ENCODE peak calls at places on chromosomes 4 and X, in six cellular contexts. H is myocyte, P is RWPE1, C is anterior cingulate cortex, G is progenitor cell of endocrine pancreas, N is sciatic nerve. D is an unnamed sample.

GRCh38 chr4:42750091-42750490 is 93.2 kb upstream of the ATP8A1 start:
- DNase-seq in H (no peak), P (no peak), C (no peak), G (no peak), N (no peak), D (no peak)

GRCh38 chr4:2333356-2333841 is 71.5 kb upstream of the MXD4 start:
- DNase-seq in H (no peak), P (no peak), C (no peak), G (no peak), N (no peak), D (no peak)

GRCh38 chr4:8128096-8128856 is 30.3 kb downstream of the ABLIM2 start:
- DNase-seq in H (no peak), P (no peak), C (no peak), G (no peak), N (no peak), D (no peak)

GRCh38 chr4:73729534-73730165 is 10.7 kb upstream of the CXCL8 start:
- DNase-seq in H (peak), P (peak), C (peak), G (peak), N (peak), D (peak)

GRCh38 chr4:14607578-14607977 is 394.7 kb upstream of the CPEB2 start:
- DNase-seq in H (no peak), P (no peak), C (no peak), G (no peak), N (no peak), D (no peak)

GRCh38 chr4:185369729-185370128 is 26.0 kb downstream of the LRP2BP start:
- DNase-seq in H (no peak), P (no peak), C (no peak), G (no peak), N (no peak), D (no peak)

GRCh38 chrX:18448416-18448815 is 23.0 kb downstream of the CDKL5 start:
- DNase-seq in H (peak), P (no peak), C (no peak), G (no peak), N (no peak), D (no peak)

GRCh38 chr4:76696109-76696508 is 201.8 kb downstream of the SOWAHB start:
- DNase-seq in H (no peak), P (no peak), C (no peak), G (peak), N (no peak), D (no peak)

GRCh38 chr4:94507708-94508107 is 56.0 kb downstream of the PDLIM5 start:
- DNase-seq in H (peak), P (peak), C (no peak), G (no peak), N (no peak), D (peak)

GRCh38 chr4:113468165-113469022 is 293.1 kb downstream of the CAMK2D start:
- DNase-seq in H (peak), P (peak), C (peak), G (no peak), N (peak), D (peak)

GRCh38 chrX:112163916-112164315 is 81.3 kb upstream of the TRPC5 start:
- DNase-seq in H (no peak), P (no peak), C (no peak), G (no peak), N (no peak), D (no peak)

GRCh38 chr4:71132486-71132885 is 139.0 kb downstream of the DCK start:
- DNase-seq in H (no peak), P (no peak), C (no peak), G (no peak), N (no peak), D (no peak)

GRCh38 chr4:165905405-165906027 is 32.5 kb downstream of the TLL1 start:
- DNase-seq in H (no peak), P (peak), C (no peak), G (no peak), N (no peak), D (no peak)

GRCh38 chr4:101667348-101667747 is 123.2 kb upstream of the BANK1 start:
- DNase-seq in H (peak), P (no peak), C (no peak), G (no peak), N (no peak), D (no peak)

GRCh38 chr4:53150631-53151488 is 215.0 kb downstream of the SCFD2 start:
- DNase-seq in H (no peak), P (no peak), C (no peak), G (no peak), N (no peak), D (no peak)

GRCh38 chr4:136088231-136088630 is 1444.1 kb downstream of the PCDH18 start:
- DNase-seq in H (no peak), P (no peak), C (no peak), G (no peak), N (no peak), D (no peak)

GRCh38 chrX:27619975-27620374 is 29.8 kb downstream of the DCAF8L2 start:
- DNase-seq in H (no peak), P (no peak), C (no peak), G (no peak), N (no peak), D (no peak)

GRCh38 chrX:13685126-13685763 is 3.7 kb upstream of the RAB9A start:
- DNase-seq in H (no peak), P (peak), C (no peak), G (no peak), N (no peak), D (no peak)

GRCh38 chrX:15334561-15334960 is 762 bp downstream of the PIGA start:
- DNase-seq in H (no peak), P (peak), C (no peak), G (no peak), N (no peak), D (no peak)

GRCh38 chrX:40127052-40127451 is 29.3 kb upstream of the BCOR start:
- DNase-seq in H (peak), P (no peak), C (no peak), G (no peak), N (no peak), D (no peak)

GRCh38 chr4:107837298-107837697 is 12.6 kb downstream of the SGMS2 start:
- DNase-seq in H (no peak), P (no peak), C (no peak), G (no peak), N (no peak), D (no peak)

GRCh38 chrX:74132265-74132664 is 171.7 kb upstream of the ZCCHC13 start:
- DNase-seq in H (no peak), P (no peak), C (no peak), G (no peak), N (no peak), D (no peak)

GRCh38 chr4:36152712-36153111 is 91.6 kb downstream of the ARAP2 start:
- DNase-seq in H (no peak), P (no peak), C (no peak), G (no peak), N (no peak), D (no peak)

GRCh38 chrX:41561045-41561444 is 113.9 kb downstream of the NYX start:
- DNase-seq in H (peak), P (peak), C (no peak), G (no peak), N (no peak), D (no peak)

GRCh38 chr4:61959087-61959486 is 759.0 kb downstream of the ADGRL3 start:
- DNase-seq in H (no peak), P (no peak), C (no peak), G (no peak), N (no peak), D (no peak)

GRCh38 chrX:48688531-48689142 is 5.0 kb downstream of the WAS start:
- DNase-seq in H (no peak), P (no peak), C (no peak), G (no peak), N (no peak), D (no peak)

GRCh38 chr4:2246384-2247127 is 4.6 kb upstream of the HAUS3 start:
- DNase-seq in H (no peak), P (no peak), C (no peak), G (no peak), N (peak), D (no peak)

GRCh38 chrX:55582447-55582846 is 40.8 kb upstream of the FOXR2 start:
- DNase-seq in H (no peak), P (no peak), C (no peak), G (no peak), N (no peak), D (no peak)

GRCh38 chrX:101370888-101371504 is 15.0 kb downstream of the BTK start:
- DNase-seq in H (no peak), P (no peak), C (no peak), G (no peak), N (no peak), D (no peak)

GRCh38 chrX:109943740-109944092 is 59.2 kb upstream of the TMEM164 start:
- DNase-seq in H (no peak), P (no peak), C (no peak), G (no peak), N (no peak), D (no peak)

GRCh38 chrX:143139681-143140080 is 114.0 kb downstream of the SPANXN4 start:
- DNase-seq in H (no peak), P (no peak), C (no peak), G (no peak), N (no peak), D (no peak)

GRCh38 chr4:56671373-56671772 is 9.7 kb downstream of the HOPX start:
- DNase-seq in H (no peak), P (no peak), C (no peak), G (no peak), N (no peak), D (no peak)

GRCh38 chrX:138710311-138710791 is 1.2 kb downstream of the FGF13 start:
- DNase-seq in H (no peak), P (no peak), C (no peak), G (peak), N (no peak), D (peak)